ENCODE peak calls at places on chromosomes 12 and 14, in ten cellular contexts. One of them, this sample, is unnamed.

GRCh38 chr12:123907726-123908476 is 64.7 kb downstream of the CCDC92 start:
- DNase-seq in GM23338: no peak
- DNase-seq in lower lobe of right lung: no peak
- DNase-seq in cardiac muscle cell: peak; percentile 96
- DNase-seq in astrocyte: no peak
- DNase-seq in GM13976: no peak
- DNase-seq in activated B cell treated with CpG ODN at 0.5 μM for 24 hours: no peak
- DNase-seq in OCI-LY7: no peak
- DNase-seq in AG10803: peak; percentile 27
- DNase-seq in gastrocnemius medialis: no peak
- DNase-seq in this sample: no peak

GRCh38 chr12:61758661-61759060 is 501.5 kb upstream of the USP15 start:
- DNase-seq in GM23338: no peak
- DNase-seq in lower lobe of right lung: no peak
- DNase-seq in cardiac muscle cell: no peak
- DNase-seq in astrocyte: no peak
- DNase-seq in GM13976: no peak
- DNase-seq in activated B cell treated with CpG ODN at 0.5 μM for 24 hours: no peak
- DNase-seq in OCI-LY7: no peak
- DNase-seq in AG10803: no peak
- DNase-seq in gastrocnemius medialis: no peak
- DNase-seq in this sample: peak; percentile 5

GRCh38 chr12:49336645-49337584 is at the start of gene C1QL4:
- DNase-seq in GM23338: peak; percentile 91
- DNase-seq in lower lobe of right lung: peak; percentile 87
- DNase-seq in cardiac muscle cell: peak; percentile 89
- DNase-seq in astrocyte: no peak
- DNase-seq in GM13976: peak; percentile 91
- DNase-seq in activated B cell treated with CpG ODN at 0.5 μM for 24 hours: peak; percentile 95
- DNase-seq in OCI-LY7: peak; percentile 82
- DNase-seq in AG10803: peak; percentile 45
- DNase-seq in gastrocnemius medialis: peak; percentile 34
- DNase-seq in this sample: peak; percentile 70

GRCh38 chr12:93912086-93912733 is 235.0 kb downstream of the CRADD start:
- DNase-seq in GM23338: no peak
- DNase-seq in lower lobe of right lung: no peak
- DNase-seq in cardiac muscle cell: no peak
- DNase-seq in astrocyte: no peak
- DNase-seq in GM13976: no peak
- DNase-seq in activated B cell treated with CpG ODN at 0.5 μM for 24 hours: no peak
- DNase-seq in OCI-LY7: no peak
- DNase-seq in AG10803: no peak
- DNase-seq in gastrocnemius medialis: no peak
- DNase-seq in this sample: no peak

GRCh38 chr12:6534914-6535696 is 788 bp downstream of the GAPDH start:
- DNase-seq in GM23338: peak; percentile 82
- DNase-seq in lower lobe of right lung: peak; percentile 88
- DNase-seq in cardiac muscle cell: peak; percentile 62
- DNase-seq in astrocyte: peak; percentile 57
- DNase-seq in GM13976: peak; percentile 68
- DNase-seq in activated B cell treated with CpG ODN at 0.5 μM for 24 hours: peak; percentile 63
- DNase-seq in OCI-LY7: peak; percentile 85
- DNase-seq in AG10803: peak; percentile 75
- DNase-seq in gastrocnemius medialis: peak; percentile 79
- DNase-seq in this sample: peak; percentile 80

GRCh38 chr14:92190768-92191167 is 69.0 kb downstream of the CPSF2 start:
- DNase-seq in GM23338: no peak
- DNase-seq in lower lobe of right lung: no peak
- DNase-seq in cardiac muscle cell: no peak
- DNase-seq in astrocyte: no peak
- DNase-seq in GM13976: no peak
- DNase-seq in activated B cell treated with CpG ODN at 0.5 μM for 24 hours: no peak
- DNase-seq in OCI-LY7: no peak
- DNase-seq in AG10803: no peak
- DNase-seq in gastrocnemius medialis: no peak
- DNase-seq in this sample: no peak

GRCh38 chr14:100042328-100042727 is 22.9 kb upstream of the EVL start:
- DNase-seq in GM23338: no peak
- DNase-seq in lower lobe of right lung: no peak
- DNase-seq in cardiac muscle cell: no peak
- DNase-seq in astrocyte: no peak
- DNase-seq in GM13976: no peak
- DNase-seq in activated B cell treated with CpG ODN at 0.5 μM for 24 hours: no peak
- DNase-seq in OCI-LY7: no peak
- DNase-seq in AG10803: no peak
- DNase-seq in gastrocnemius medialis: no peak
- DNase-seq in this sample: no peak

GRCh38 chr14:89701079-89702043 is 253.2 kb downstream of the EFCAB11 start:
- DNase-seq in GM23338: peak; percentile 95
- DNase-seq in lower lobe of right lung: peak; percentile 93
- DNase-seq in cardiac muscle cell: peak; percentile 80
- DNase-seq in astrocyte: peak; percentile 41
- DNase-seq in GM13976: peak; percentile 96
- DNase-seq in activated B cell treated with CpG ODN at 0.5 μM for 24 hours: peak; percentile 81
- DNase-seq in OCI-LY7: peak; percentile 76
- DNase-seq in AG10803: peak; percentile 70
- DNase-seq in gastrocnemius medialis: peak; percentile 67
- DNase-seq in this sample: peak; percentile 57

GRCh38 chr12:24561882-24562760 is 386.8 kb downstream of the BCAT1 start:
- DNase-seq in GM23338: peak; percentile 88
- DNase-seq in lower lobe of right lung: peak; percentile 82
- DNase-seq in cardiac muscle cell: peak; percentile 82
- DNase-seq in astrocyte: peak; percentile 66
- DNase-seq in GM13976: peak; percentile 58
- DNase-seq in activated B cell treated with CpG ODN at 0.5 μM for 24 hours: peak; percentile 46
- DNase-seq in OCI-LY7: no peak
- DNase-seq in AG10803: peak; percentile 29
- DNase-seq in gastrocnemius medialis: peak; percentile 23
- DNase-seq in this sample: peak; percentile 31

GRCh38 chr14:75911883-75912282 is 69.9 kb downstream of the TGFB3 start:
- DNase-seq in GM23338: peak; percentile 81
- DNase-seq in lower lobe of right lung: no peak
- DNase-seq in cardiac muscle cell: peak; percentile 79
- DNase-seq in astrocyte: peak; percentile 61
- DNase-seq in GM13976: no peak
- DNase-seq in activated B cell treated with CpG ODN at 0.5 μM for 24 hours: no peak
- DNase-seq in OCI-LY7: no peak
- DNase-seq in AG10803: no peak
- DNase-seq in gastrocnemius medialis: no peak
- DNase-seq in this sample: no peak

GRCh38 chr12:122471324-122472226 is 29.2 kb downstream of the ZCCHC8 start:
- DNase-seq in GM23338: peak; percentile 71
- DNase-seq in lower lobe of right lung: no peak
- DNase-seq in cardiac muscle cell: peak; percentile 63
- DNase-seq in astrocyte: peak; percentile 56
- DNase-seq in GM13976: peak; percentile 62
- DNase-seq in activated B cell treated with CpG ODN at 0.5 μM for 24 hours: no peak
- DNase-seq in OCI-LY7: peak; percentile 68
- DNase-seq in AG10803: peak; percentile 79
- DNase-seq in gastrocnemius medialis: no peak
- DNase-seq in this sample: peak; percentile 81

GRCh38 chr14:24368562-24369252 is 723 bp downstream of the NFATC4 start:
- DNase-seq in GM23338: peak; percentile 87
- DNase-seq in lower lobe of right lung: peak; percentile 57
- DNase-seq in cardiac muscle cell: peak; percentile 74
- DNase-seq in astrocyte: peak; percentile 57
- DNase-seq in GM13976: peak; percentile 84
- DNase-seq in activated B cell treated with CpG ODN at 0.5 μM for 24 hours: peak; percentile 37
- DNase-seq in OCI-LY7: peak; percentile 53
- DNase-seq in AG10803: peak; percentile 95
- DNase-seq in gastrocnemius medialis: no peak
- DNase-seq in this sample: no peak

GRCh38 chr14:51704465-51705050 is 52.8 kb downstream of the FRMD6 start:
- DNase-seq in GM23338: peak; percentile 70
- DNase-seq in lower lobe of right lung: no peak
- DNase-seq in cardiac muscle cell: no peak
- DNase-seq in astrocyte: no peak
- DNase-seq in GM13976: no peak
- DNase-seq in activated B cell treated with CpG ODN at 0.5 μM for 24 hours: no peak
- DNase-seq in OCI-LY7: no peak
- DNase-seq in AG10803: no peak
- DNase-seq in gastrocnemius medialis: no peak
- DNase-seq in this sample: no peak

GRCh38 chr14:105487449-105487985 is 831 bp downstream of the CRIP1 start:
- DNase-seq in GM23338: no peak
- DNase-seq in lower lobe of right lung: peak; percentile 87
- DNase-seq in cardiac muscle cell: no peak
- DNase-seq in astrocyte: no peak
- DNase-seq in GM13976: no peak
- DNase-seq in activated B cell treated with CpG ODN at 0.5 μM for 24 hours: peak; percentile 68
- DNase-seq in OCI-LY7: no peak
- DNase-seq in AG10803: no peak
- DNase-seq in gastrocnemius medialis: no peak
- DNase-seq in this sample: no peak

GRCh38 chr12:94873368-94874085 is 130.0 kb downstream of the NDUFA12 start:
- DNase-seq in GM23338: peak; percentile 73
- DNase-seq in lower lobe of right lung: no peak
- DNase-seq in cardiac muscle cell: peak; percentile 63
- DNase-seq in astrocyte: no peak
- DNase-seq in GM13976: peak; percentile 91
- DNase-seq in activated B cell treated with CpG ODN at 0.5 μM for 24 hours: peak; percentile 44
- DNase-seq in OCI-LY7: peak; percentile 28
- DNase-seq in AG10803: no peak
- DNase-seq in gastrocnemius medialis: no peak
- DNase-seq in this sample: no peak

DNA sequence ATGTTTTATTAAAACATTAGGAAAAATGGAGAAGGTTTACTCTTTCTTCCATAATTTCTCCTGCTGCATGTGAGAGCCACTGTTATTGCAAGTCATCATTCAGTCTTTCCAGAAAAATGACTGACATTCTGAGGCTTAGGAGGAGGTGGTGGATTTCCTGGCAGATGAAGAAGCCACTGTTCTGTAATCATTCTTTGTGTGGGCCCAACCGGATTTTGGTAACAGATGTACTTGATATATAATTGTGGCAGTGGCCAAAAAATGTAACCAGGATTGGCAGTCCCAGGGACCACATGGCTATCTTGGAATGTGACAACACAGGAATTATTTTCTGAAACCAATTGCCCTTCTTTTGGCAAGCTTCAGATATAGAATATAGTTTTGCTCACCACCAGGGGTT is 120.2 kb downstream of the DAAM1 start:
- DNase-seq in GM23338: no peak
- DNase-seq in lower lobe of right lung: no peak
- DNase-seq in cardiac muscle cell: no peak
- DNase-seq in astrocyte: no peak
- DNase-seq in GM13976: no peak
- DNase-seq in activated B cell treated with CpG ODN at 0.5 μM for 24 hours: no peak
- DNase-seq in OCI-LY7: no peak
- DNase-seq in AG10803: peak; percentile 77
- DNase-seq in gastrocnemius medialis: no peak
- DNase-seq in this sample: no peak
- TF ChIP-seq CTCF in GM23338: no peak
- TF ChIP-seq CTCF in lower lobe of right lung: no peak
- TF ChIP-seq CTCF in cardiac muscle cell: no peak
- TF ChIP-seq CTCF in astrocyte: no peak
- TF ChIP-seq CTCF in GM13976: no peak
- TF ChIP-seq CTCF in activated B cell treated with CpG ODN at 0.5 μM for 24 hours: no peak
- TF ChIP-seq CTCF in OCI-LY7: no peak
- TF ChIP-seq CTCF in AG10803: no peak
- TF ChIP-seq CTCF in gastrocnemius medialis: no peak
- TF ChIP-seq CTCF in this sample: no peak

GRCh38 chr12:54725233-54725843 is 77.2 kb upstream of the DCD start:
- DNase-seq in GM23338: peak; percentile 79
- DNase-seq in lower lobe of right lung: no peak
- DNase-seq in cardiac muscle cell: peak; percentile 55
- DNase-seq in astrocyte: no peak
- DNase-seq in GM13976: no peak
- DNase-seq in activated B cell treated with CpG ODN at 0.5 μM for 24 hours: no peak
- DNase-seq in OCI-LY7: peak; percentile 5
- DNase-seq in AG10803: peak; percentile 6
- DNase-seq in gastrocnemius medialis: no peak
- DNase-seq in this sample: peak; percentile 30
- TF ChIP-seq CTCF in GM23338: peak; percentile 66
- TF ChIP-seq CTCF in lower lobe of right lung: peak; percentile 22
- TF ChIP-seq CTCF in cardiac muscle cell: peak; percentile 40
- TF ChIP-seq CTCF in astrocyte: peak; percentile 17
- TF ChIP-seq CTCF in GM13976: no peak
- TF ChIP-seq CTCF in activated B cell treated with CpG ODN at 0.5 μM for 24 hours: no peak
- TF ChIP-seq CTCF in OCI-LY7: peak; percentile 59
- TF ChIP-seq CTCF in AG10803: peak; percentile 40
- TF ChIP-seq CTCF in gastrocnemius medialis: no peak
- TF ChIP-seq CTCF in this sample: peak; percentile 7

DNA sequence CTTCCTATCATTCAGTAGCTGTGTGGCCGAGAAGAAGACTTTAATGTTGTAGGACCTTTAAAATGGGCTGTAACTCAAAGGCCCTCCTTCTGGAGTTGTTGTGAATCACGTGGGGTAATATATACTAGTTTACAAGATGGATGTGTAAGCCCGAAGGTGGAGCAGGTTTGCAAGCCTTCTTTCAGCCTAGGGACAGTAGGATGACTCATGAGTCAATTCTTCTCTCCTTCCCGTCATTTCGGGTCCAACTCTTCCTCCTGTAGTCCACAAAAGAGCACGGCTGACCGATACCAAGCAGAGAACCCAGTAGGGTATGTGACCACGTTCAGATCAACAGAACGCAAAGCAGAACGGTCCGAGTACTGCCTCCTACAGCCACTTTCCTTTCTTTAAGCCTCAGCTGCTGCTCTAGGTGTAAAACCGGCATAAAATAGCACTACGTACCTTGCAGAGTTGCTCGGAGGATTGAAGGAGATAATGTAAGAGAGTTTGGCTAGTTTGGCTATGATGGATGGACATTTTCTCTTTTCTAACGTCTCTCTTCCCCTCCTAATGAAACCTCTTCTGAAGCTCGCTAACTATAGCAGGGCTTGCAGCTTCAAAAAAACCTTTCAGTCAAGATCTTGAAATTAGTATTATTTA is 1.3 kb upstream of the RASSF3 start:
- DNase-seq in GM23338: peak; percentile 64
- DNase-seq in lower lobe of right lung: no peak
- DNase-seq in cardiac muscle cell: peak; percentile 30
- DNase-seq in astrocyte: peak; percentile 52
- DNase-seq in GM13976: peak; percentile 81
- DNase-seq in activated B cell treated with CpG ODN at 0.5 μM for 24 hours: peak; percentile 29
- DNase-seq in OCI-LY7: peak; percentile 73
- DNase-seq in AG10803: peak; percentile 28
- DNase-seq in gastrocnemius medialis: no peak
- DNase-seq in this sample: peak; percentile 86
- TF ChIP-seq CTCF in GM23338: no peak
- TF ChIP-seq CTCF in lower lobe of right lung: no peak
- TF ChIP-seq CTCF in cardiac muscle cell: peak; percentile 20
- TF ChIP-seq CTCF in astrocyte: no peak
- TF ChIP-seq CTCF in GM13976: no peak
- TF ChIP-seq CTCF in activated B cell treated with CpG ODN at 0.5 μM for 24 hours: no peak
- TF ChIP-seq CTCF in OCI-LY7: peak; percentile 44
- TF ChIP-seq CTCF in AG10803: peak; percentile 10
- TF ChIP-seq CTCF in gastrocnemius medialis: no peak
- TF ChIP-seq CTCF in this sample: no peak

DNA sequence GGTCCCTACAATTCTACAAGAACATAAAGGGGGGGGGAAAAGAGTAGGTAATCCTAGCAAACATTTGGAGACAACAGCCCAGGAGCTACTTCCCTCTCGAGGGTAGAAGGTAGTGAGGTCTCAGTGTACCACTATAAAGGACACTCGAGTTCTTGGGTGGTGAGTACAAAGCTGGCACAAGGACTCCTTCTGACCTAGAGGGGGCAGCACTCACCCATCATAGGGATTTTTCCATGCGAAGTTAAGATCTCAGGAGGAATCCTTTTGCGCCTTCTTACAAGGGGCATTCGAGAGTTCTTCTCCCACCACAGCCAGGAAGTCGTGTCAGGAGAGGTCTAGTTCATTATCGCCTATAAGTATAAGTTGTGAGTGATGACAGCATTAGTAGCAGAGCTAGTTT is 200.2 kb upstream of the RBM19 start:
- DNase-seq in GM23338: peak; percentile 87
- DNase-seq in lower lobe of right lung: no peak
- DNase-seq in cardiac muscle cell: peak; percentile 79
- DNase-seq in astrocyte: peak; percentile 9
- DNase-seq in GM13976: peak; percentile 3
- DNase-seq in activated B cell treated with CpG ODN at 0.5 μM for 24 hours: no peak
- DNase-seq in OCI-LY7: peak; percentile 14
- DNase-seq in AG10803: peak; percentile 53
- DNase-seq in gastrocnemius medialis: no peak
- DNase-seq in this sample: peak; percentile 60
- TF ChIP-seq CTCF in GM23338: peak; percentile 91
- TF ChIP-seq CTCF in lower lobe of right lung: peak; percentile 54
- TF ChIP-seq CTCF in cardiac muscle cell: peak; percentile 80
- TF ChIP-seq CTCF in astrocyte: peak; percentile 30
- TF ChIP-seq CTCF in GM13976: no peak
- TF ChIP-seq CTCF in activated B cell treated with CpG ODN at 0.5 μM for 24 hours: no peak
- TF ChIP-seq CTCF in OCI-LY7: peak; percentile 73
- TF ChIP-seq CTCF in AG10803: peak; percentile 49
- TF ChIP-seq CTCF in gastrocnemius medialis: no peak
- TF ChIP-seq CTCF in this sample: peak; percentile 28